ENCODE peak calls at places on chromosomes 12 and 14, in ten cellular contexts. R, X, J, U, D, O, W, G, P and B are unnamed samples.

GRCh38 chr12:50764116-50764860 is 387 bp downstream of the ATF1 start:
- DNase-seq in R (peak; percentile 90), X (peak; percentile 84), J (no peak), U (peak; percentile 61), D (peak; percentile 39), O (no peak), W (no peak), G (peak; percentile 76), P (peak; percentile 25), B (peak; percentile 76)

GRCh38 chr12:2682301-2683282 is 112.2 kb upstream of the FKBP4 start:
- DNase-seq in R (no peak), X (peak; percentile 78), J (no peak), U (peak; percentile 50), D (peak; percentile 41), O (peak; percentile 31), W (no peak), G (peak; percentile 33), P (peak; percentile 44), B (no peak)

GRCh38 chr12:49296836-49297694 is 2.1 kb downstream of the PRPH start:
- DNase-seq in R (peak; percentile 89), X (peak; percentile 80), J (no peak), U (peak; percentile 69), D (no peak), O (peak; percentile 63), W (no peak), G (no peak), P (no peak), B (peak; percentile 38)

GRCh38 chr14:74611672-74612345 is at the start of gene LTBP2:
- DNase-seq in R (peak; percentile 16), X (peak; percentile 69), J (no peak), U (peak; percentile 14), D (peak; percentile 63), O (no peak), W (no peak), G (no peak), P (no peak), B (peak; percentile 30)

GRCh38 chr12:64173456-64173855 is 48.6 kb downstream of the KICS2 start:
- DNase-seq in R (no peak), X (no peak), J (no peak), U (no peak), D (no peak), O (no peak), W (no peak), G (no peak), P (no peak), B (no peak)

GRCh38 chr14:73472182-73473114 is 14.1 kb upstream of the NUMB start:
- DNase-seq in R (peak; percentile 44), X (peak; percentile 71), J (no peak), U (peak; percentile 25), D (peak; percentile 77), O (peak; percentile 84), W (no peak), G (no peak), P (peak; percentile 81), B (no peak)

GRCh38 chr12:19695244-19696098 is 256.2 kb downstream of the AEBP2 start:
- DNase-seq in R (no peak), X (no peak), J (no peak), U (no peak), D (no peak), O (no peak), W (no peak), G (no peak), P (peak; percentile 20), B (no peak)

GRCh38 chr14:74500417-74501134 is 7.0 kb downstream of the ISCA2 start:
- DNase-seq in R (no peak), X (peak; percentile 68), J (no peak), U (no peak), D (no peak), O (no peak), W (no peak), G (no peak), P (no peak), B (no peak)

GRCh38 chr12:58416211-58416610 is 474.8 kb downstream of the ATP23 start:
- DNase-seq in R (no peak), X (no peak), J (peak; percentile 85), U (no peak), D (peak; percentile 89), O (no peak), W (no peak), G (no peak), P (peak; percentile 94), B (no peak)

GRCh38 chr14:101711041-101711861 is 50.3 kb upstream of the PPP2R5C start:
- DNase-seq in R (no peak), X (no peak), J (no peak), U (no peak), D (no peak), O (no peak), W (no peak), G (no peak), P (no peak), B (no peak)

GRCh38 chr14:24171422-24172260 is at the start of gene REC8:
- DNase-seq in R (no peak), X (peak; percentile 99), J (no peak), U (no peak), D (peak; percentile 97), O (peak; percentile 97), W (no peak), G (peak; percentile 71), P (no peak), B (peak; percentile 68)

GRCh38 chr14:44803239-44803905 is 158.4 kb downstream of the KLHL28 start:
- DNase-seq in R (peak; percentile 8), X (peak; percentile 61), J (peak; percentile 23), U (no peak), D (peak; percentile 66), O (peak; percentile 35), W (peak; percentile 10), G (no peak), P (peak; percentile 69), B (no peak)

GRCh38 chr12:53798575-53798974 is 46.8 kb upstream of the CISTR start:
- DNase-seq in R (no peak), X (no peak), J (no peak), U (peak; percentile 86), D (no peak), O (peak; percentile 8), W (no peak), G (no peak), P (no peak), B (no peak)

GRCh38 chr12:120886194-120887018 is 17.8 kb downstream of the SPPL3 start:
- DNase-seq in R (no peak), X (no peak), J (no peak), U (no peak), D (no peak), O (peak; percentile 57), W (no peak), G (no peak), P (no peak), B (no peak)

GRCh38 chr12:108623577-108623976 is 10.1 kb downstream of the SELPLG start:
- DNase-seq in R (no peak), X (no peak), J (no peak), U (no peak), D (no peak), O (no peak), W (no peak), G (no peak), P (no peak), B (no peak)

GRCh38 chr14:104096751-104097700 is 11.5 kb downstream of the ASPG start:
- DNase-seq in R (no peak), X (peak; percentile 56), J (no peak), U (no peak), D (no peak), O (no peak), W (no peak), G (no peak), P (no peak), B (no peak)

GRCh38 chr12:49665384-49665783 is 41.8 kb downstream of the FMNL3 start:
- DNase-seq in R (no peak), X (no peak), J (no peak), U (no peak), D (peak; percentile 70), O (no peak), W (no peak), G (no peak), P (peak; percentile 31), B (no peak)

GRCh38 chr12:111448831-111449790 is 43.4 kb downstream of the SH2B3 start:
- DNase-seq in R (no peak), X (no peak), J (no peak), U (no peak), D (no peak), O (peak; percentile 35), W (no peak), G (no peak), P (no peak), B (no peak)

DNA sequence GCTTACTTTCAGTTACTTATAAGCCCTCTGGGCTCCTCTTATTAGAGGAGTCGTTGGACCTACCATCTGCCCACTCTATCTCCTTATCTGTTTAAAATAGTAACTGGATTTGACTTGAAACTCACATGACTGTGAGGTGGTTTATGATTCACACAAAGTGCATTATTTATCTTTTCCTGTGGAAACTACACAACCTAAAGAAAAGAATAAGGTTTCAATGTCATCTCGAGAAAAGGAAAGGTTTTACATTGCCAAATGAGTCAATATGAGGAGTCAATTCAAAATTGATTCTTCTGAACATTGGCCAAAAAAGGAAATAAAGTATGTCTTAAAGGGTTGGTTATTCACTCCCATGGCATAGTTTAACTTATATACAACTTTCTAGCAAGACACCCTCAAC is 225.0 kb upstream of the G2E3 start:
- DNase-seq in R (no peak), X (no peak), J (no peak), U (no peak), D (no peak), O (no peak), W (no peak), G (no peak), P (no peak), B (no peak)
- TF ChIP-seq CTCF in R (no peak), X (no peak), J (no peak), U (no peak), D (no peak), O (no peak), W (no peak), G (no peak), P (no peak), B (no peak)

DNA sequence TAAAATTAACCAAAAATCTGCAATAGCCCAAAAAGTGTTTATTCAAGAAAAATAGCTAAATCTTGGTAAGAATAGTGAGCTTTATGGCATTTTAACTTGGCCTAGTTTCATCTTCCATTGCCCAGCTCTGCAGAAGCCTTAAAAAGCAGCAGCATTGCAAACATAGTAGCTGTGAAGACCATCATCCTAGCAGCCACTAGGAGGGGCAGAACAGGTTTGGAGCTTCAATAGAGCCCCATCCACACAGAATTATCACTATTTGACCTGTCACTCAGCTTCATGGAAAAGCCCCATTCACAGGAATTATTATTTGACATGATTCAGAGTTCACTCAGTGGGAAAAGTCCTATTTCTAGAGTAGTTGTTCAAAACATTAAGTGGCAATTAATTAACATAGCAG is 7.3 kb downstream of the CLEC14A start:
- DNase-seq in R (no peak), X (peak; percentile 29), J (no peak), U (no peak), D (no peak), O (no peak), W (no peak), G (no peak), P (no peak), B (no peak)
- TF ChIP-seq CTCF in R (no peak), X (peak; percentile 43), J (no peak), U (no peak), D (peak; percentile 8), O (no peak), W (no peak), G (no peak), P (peak; percentile 34), B (no peak)

GRCh38 chr12:52533686-52534470 is 13.7 kb upstream of the KRT5 start:
- DNase-seq in R (no peak), X (no peak), J (no peak), U (no peak), D (no peak), O (no peak), W (no peak), G (no peak), P (no peak), B (no peak)
- TF ChIP-seq CTCF in R (no peak), X (no peak), J (no peak), U (no peak), D (no peak), O (no peak), W (no peak), G (no peak), P (no peak), B (no peak)

GRCh38 chr12:69052613-69053408 is 119.8 kb upstream of the CPM start:
- DNase-seq in R (no peak), X (no peak), J (peak; percentile 76), U (peak; percentile 88), D (peak; percentile 86), O (peak; percentile 56), W (peak; percentile 60), G (no peak), P (peak; percentile 94), B (no peak)
- TF ChIP-seq CTCF in R (no peak), X (no peak), J (no peak), U (peak; percentile 14), D (no peak), O (no peak), W (no peak), G (no peak), P (peak; percentile 38), B (no peak)